ENCODE peak calls at places on chromosomes 5 and 9, in six cellular contexts. D is RWPE1, Z is pancreas, A is epithelial cell of esophagus, B is PC-9, O is lower leg skin. G is an unnamed sample.

GRCh38 chr9:130421802-130422276 is 22.9 kb upstream of the ASS1 start:
- DNase-seq in B (no peak), D (peak; percentile 68), A (peak; percentile 38), Z (no peak), O (no peak), G (no peak)

GRCh38 chr9:106438928-106439327 is 424.0 kb upstream of the ZNF462 start:
- DNase-seq in A (no peak), O (no peak), Z (no peak), B (no peak), D (no peak), G (no peak)

GRCh38 chr5:37086466-37087178 is 162.6 kb downstream of the CPLANE1 start:
- DNase-seq in Z (no peak), D (no peak), O (no peak), B (no peak), A (no peak), G (no peak)

GRCh38 chr5:57383093-57383861 is 99.3 kb downstream of the ACTBL2 start:
- DNase-seq in Z (no peak), B (peak; percentile 62), A (peak; percentile 83), O (no peak), D (peak; percentile 92), G (peak; percentile 83)

GRCh38 chr5:59799668-59800374 is 93.7 kb downstream of the PDE4D start:
- DNase-seq in B (peak; percentile 28), Z (no peak), D (peak; percentile 54), O (no peak), A (peak; percentile 68), G (peak; percentile 58)

GRCh38 chr5:78730300-78731094 is 81.9 kb upstream of the LHFPL2 start:
- DNase-seq in D (no peak), Z (no peak), A (no peak), B (no peak), O (no peak), G (no peak)

GRCh38 chr9:98391406-98391805 is 136.0 kb upstream of the TBC1D2 start:
- DNase-seq in Z (no peak), D (no peak), B (no peak), O (no peak), A (peak; percentile 84), G (peak; percentile 43)

GRCh38 chr5:31692561-31693221 is 53.8 kb downstream of the PDZD2 start:
- DNase-seq in D (no peak), B (no peak), Z (no peak), A (no peak), O (no peak), G (no peak)

GRCh38 chr5:38535281-38535750 is 21.1 kb downstream of the LIFR start:
- DNase-seq in D (no peak), A (peak; percentile 31), O (no peak), B (no peak), Z (no peak), G (no peak)

GRCh38 chr5:58085800-58086199 is 374.1 kb downstream of the PLK2 start:
- DNase-seq in D (peak; percentile 80), O (no peak), A (peak; percentile 51), Z (peak; percentile 20), B (peak; percentile 62), G (no peak)

GRCh38 chr5:95818181-95819147 is 4.1 kb downstream of the GLRX start:
- DNase-seq in Z (no peak), O (no peak), B (no peak), A (no peak), D (no peak), G (no peak)

DNA sequence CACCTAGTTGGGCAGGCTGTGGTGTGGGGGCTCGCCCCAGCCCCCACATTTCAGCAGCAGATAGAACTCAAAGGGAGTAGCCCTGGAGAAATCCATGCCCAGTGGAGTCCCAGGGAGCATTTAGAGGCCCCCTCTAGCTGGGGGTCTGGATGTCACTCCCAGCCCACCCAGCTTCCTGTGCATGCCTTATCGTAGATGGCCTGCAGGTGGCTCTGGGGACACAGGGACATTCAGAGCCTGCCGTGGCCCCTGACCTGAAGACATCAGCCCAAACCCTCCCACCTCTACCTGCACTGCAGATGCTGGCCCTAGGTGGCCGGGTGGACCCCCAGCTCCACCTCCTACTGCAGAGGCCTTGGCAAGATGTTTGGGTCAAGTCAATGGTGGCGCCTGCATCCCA is 49.0 kb upstream of the LMX1B start:
- DNase-seq in Z (no peak), A (no peak), D (no peak), O (no peak), B (no peak), G (no peak)
- TF ChIP-seq CTCF in Z (no peak), A (no peak), D (no peak), O (no peak), B (no peak), G (no peak)

DNA sequence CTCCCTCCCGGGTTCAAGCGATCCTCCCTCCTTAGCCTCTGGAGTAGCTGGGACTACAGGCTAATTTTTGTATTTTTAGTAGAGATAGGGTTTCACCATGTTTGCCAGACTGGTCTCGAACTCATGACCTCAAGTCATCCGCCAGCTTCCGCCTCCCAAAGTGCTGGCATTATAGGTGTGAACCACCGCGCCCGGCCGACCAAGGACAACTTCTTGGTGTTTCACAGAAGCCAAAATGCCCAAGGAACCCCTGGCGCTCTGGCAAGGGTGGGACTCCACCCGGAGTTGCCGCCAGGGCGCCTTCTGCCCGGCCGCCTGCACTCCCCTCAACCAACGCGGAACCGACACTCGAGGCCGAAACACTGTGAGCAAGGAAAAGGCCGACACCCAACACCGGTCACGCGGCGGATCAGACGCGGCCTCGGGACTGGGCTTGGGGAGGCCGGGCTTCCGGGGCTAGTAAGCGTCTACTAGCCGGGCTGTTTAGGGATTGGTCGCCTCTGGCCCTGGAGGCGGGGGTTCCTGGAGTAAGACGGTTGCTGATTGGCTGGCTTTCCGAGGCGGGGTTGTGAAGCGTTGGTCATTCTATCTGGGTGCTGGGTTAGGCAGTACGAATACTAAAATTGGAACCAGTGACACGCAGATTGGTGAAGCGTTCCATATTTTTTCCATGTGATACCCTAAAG is 7.7 kb upstream of the CFAP157 start:
- DNase-seq in A (peak; percentile 98), O (peak; percentile 99), B (peak; percentile 97), Z (peak; percentile 93), D (peak; percentile 100), G (peak; percentile 88)
- TF ChIP-seq CTCF in A (no peak), O (no peak), B (no peak), Z (no peak), D (no peak), G (no peak)

GRCh38 chr5:161676109-161676508 is 9.4 kb upstream of the GABRA6 start:
- DNase-seq in B (no peak), A (peak; percentile 19), Z (no peak), D (no peak), O (no peak), G (peak; percentile 0)
- TF ChIP-seq CTCF in B (peak; percentile 49), A (peak; percentile 51), Z (peak; percentile 28), D (peak; percentile 14), O (no peak), G (no peak)

GRCh38 chr5:112245616-112246015 is 173.5 kb downstream of the EPB41L4A start:
- DNase-seq in O (no peak), A (no peak), Z (no peak), B (no peak), D (no peak), G (peak; percentile 35)
- TF ChIP-seq CTCF in O (no peak), A (no peak), Z (no peak), B (no peak), D (no peak), G (no peak)

GRCh38 chr5:73094415-73094814 is 26.0 kb upstream of the TMEM171 start:
- DNase-seq in D (no peak), B (no peak), Z (no peak), A (no peak), O (no peak), G (no peak)
- TF ChIP-seq CTCF in D (no peak), B (no peak), Z (no peak), A (no peak), O (no peak), G (no peak)

GRCh38 chr5:72314571-72315172 is 5.4 kb downstream of the MRPS27 start:
- DNase-seq in B (no peak), D (peak; percentile 43), O (no peak), A (peak; percentile 57), Z (peak; percentile 32), G (peak; percentile 36)
- TF ChIP-seq CTCF in B (no peak), D (peak; percentile 8), O (no peak), A (peak; percentile 30), Z (no peak), G (peak; percentile 33)

G was measured in foreskin keratinocyte.